ENCODE peak calls at places on chromosomes 1 and 21, in five cellular contexts. V is bronchial epithelial cell, Q is pancreas, A is psoas muscle, M is WERI-Rb-1. J is an unnamed sample.

GRCh38 chr1:31791131-31791858 is 24.5 kb downstream of the SPOCD1 start:
- DNase-seq in V (no peak), Q (peak; percentile 43), A (peak; percentile 23), M (peak; percentile 4), J (no peak)

GRCh38 chr1:53835491-53835890 is 2.6 kb downstream of the NDC1 start:
- DNase-seq in V (no peak), Q (no peak), A (no peak), M (no peak), J (no peak)

GRCh38 chr1:235021321-235021720 is 107.3 kb downstream of the TOMM20 start:
- DNase-seq in V (no peak), Q (no peak), A (no peak), M (peak; percentile 6), J (no peak)

GRCh38 chr1:59986736-59987310 is 60.2 kb upstream of the CYP2J2 start:
- DNase-seq in V (no peak), Q (no peak), A (no peak), M (no peak), J (no peak)

GRCh38 chr1:34977210-34977471 is 8.0 kb downstream of the TMEM35B start:
- DNase-seq in V (no peak), Q (no peak), A (no peak), M (no peak), J (no peak)

GRCh38 chr1:180544050-180544449 is 14.7 kb upstream of the OVAAL start:
- DNase-seq in V (no peak), Q (no peak), A (no peak), M (no peak), J (no peak)

GRCh38 chr1:215418876-215419442 is 148.1 kb upstream of the KCTD3 start:
- DNase-seq in V (no peak), Q (no peak), A (no peak), M (no peak), J (no peak)

GRCh38 chr1:209222826-209223225 is 360.7 kb upstream of the CAMK1G start:
- DNase-seq in V (no peak), Q (no peak), A (no peak), M (no peak), J (no peak)

GRCh38 chr21:14956826-14957225 is 108.0 kb downstream of the NRIP1 start:
- DNase-seq in V (peak; percentile 86), Q (no peak), A (no peak), M (no peak), J (no peak)

GRCh38 chr1:44316231-44316759 is 38.8 kb downstream of the ERI3 start:
- DNase-seq in V (no peak), Q (no peak), A (no peak), M (peak; percentile 65), J (peak; percentile 8)

GRCh38 chr1:175508320-175509110 is 234.9 kb downstream of the TNR start:
- DNase-seq in V (no peak), Q (no peak), A (no peak), M (no peak), J (no peak)

GRCh38 chr1:90394247-90394646 is 322.9 kb downstream of the BARHL2 start:
- DNase-seq in V (no peak), Q (no peak), A (no peak), M (no peak), J (no peak)

GRCh38 chr1:9341301-9341845 is 48.7 kb downstream of the SPSB1 start:
- DNase-seq in V (no peak), Q (no peak), A (no peak), M (no peak), J (no peak)

GRCh38 chr21:35340273-35340672 is 291.2 kb upstream of the RUNX1 start:
- DNase-seq in V (no peak), Q (no peak), A (no peak), M (no peak), J (no peak)

GRCh38 chr1:55071477-55071876 is 32.1 kb downstream of the PCSK9 start:
- DNase-seq in V (peak; percentile 47), Q (no peak), A (no peak), M (peak; percentile 60), J (no peak)

GRCh38 chr1:55081188-55081904 is 42.0 kb downstream of the PCSK9 start:
- DNase-seq in V (peak; percentile 43), Q (no peak), A (no peak), M (no peak), J (no peak)

GRCh38 chr1:228988655-228989054 is 253.4 kb downstream of the RHOU start:
- DNase-seq in V (no peak), Q (peak; percentile 34), A (peak; percentile 62), M (no peak), J (no peak)

GRCh38 chr1:212514056-212514614 is 81.4 kb downstream of the NENF start:
- DNase-seq in V (peak; percentile 65), Q (peak; percentile 60), A (peak; percentile 61), M (no peak), J (no peak)

GRCh38 chr1:234206651-234207284 is 166.5 kb upstream of the COA6 start:
- DNase-seq in V (peak; percentile 85), Q (no peak), A (peak; percentile 87), M (no peak), J (no peak)

GRCh38 chr1:11873395-11873794 is 14.7 kb upstream of the NPPB start:
- DNase-seq in V (no peak), Q (no peak), A (no peak), M (peak; percentile 40), J (no peak)

GRCh38 chr1:100794719-100795645 is 75.4 kb downstream of the VCAM1 start:
- DNase-seq in V (no peak), Q (no peak), A (no peak), M (no peak), J (no peak)

GRCh38 chr1:156571959-156572662 is at the start of gene IQGAP3:
- DNase-seq in V (peak; percentile 72), Q (peak; percentile 89), A (peak; percentile 93), M (peak; percentile 95), J (peak; percentile 75)
- H3K4me3 ChIP-seq in V (peak within 1 kb of the TSS; percentile 54), Q (no peak within 1 kb of the TSS), A (peak within 1 kb of the TSS; percentile 67), M (peak within 1 kb of the TSS; percentile 69), J (peak within 1 kb of the TSS; percentile 74)

DNA sequence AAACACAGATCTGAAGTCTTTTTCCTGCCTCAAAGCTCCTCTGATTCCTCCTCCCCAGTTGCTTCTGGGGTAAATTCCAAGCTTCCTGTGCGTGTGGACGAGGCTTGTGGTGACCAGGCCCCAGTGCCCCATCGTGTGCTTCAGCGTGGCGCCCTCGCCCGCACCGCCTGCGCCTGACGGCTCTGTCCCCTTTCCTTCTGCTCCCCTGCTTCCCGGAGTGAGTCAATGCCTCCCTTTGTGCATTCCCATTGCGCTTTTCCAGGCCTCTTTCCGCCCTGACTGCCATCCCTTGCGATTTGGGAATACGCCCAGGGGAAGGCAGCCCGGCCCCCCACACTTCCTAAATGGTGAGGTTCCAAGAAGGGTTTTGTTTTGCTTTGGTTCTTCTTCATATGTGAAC is 36.3 kb downstream of the FAAP20 start:
- DNase-seq in V (no peak), Q (no peak), A (no peak), M (no peak), J (no peak)
- H3K27me3 ChIP-seq in V (no peaks in the 10 kb centered on the region), Q (no peaks in the 10 kb centered on the region), A (no peaks in the 10 kb centered on the region), M (no peaks in the 10 kb centered on the region), J (no peaks in the 10 kb centered on the region)

GRCh38 chr1:186306533-186306932 is 68.5 kb downstream of the TPR start:
- DNase-seq in V (no peak), Q (no peak), A (no peak), M (no peak), J (no peak)

GRCh38 chr1:186303911-186304310 is 71.1 kb downstream of the TPR start:
- DNase-seq in V (no peak), Q (no peak), A (no peak), M (no peak), J (no peak)

GRCh38 chr1:186307445-186307844 is 67.6 kb downstream of the TPR start:
- DNase-seq in V (no peak), Q (no peak), A (no peak), M (no peak), J (no peak)

GRCh38 chr1:186302378-186302920 is 72.6 kb downstream of the TPR start:
- DNase-seq in V (no peak), Q (no peak), A (no peak), M (no peak), J (no peak)

DNA sequence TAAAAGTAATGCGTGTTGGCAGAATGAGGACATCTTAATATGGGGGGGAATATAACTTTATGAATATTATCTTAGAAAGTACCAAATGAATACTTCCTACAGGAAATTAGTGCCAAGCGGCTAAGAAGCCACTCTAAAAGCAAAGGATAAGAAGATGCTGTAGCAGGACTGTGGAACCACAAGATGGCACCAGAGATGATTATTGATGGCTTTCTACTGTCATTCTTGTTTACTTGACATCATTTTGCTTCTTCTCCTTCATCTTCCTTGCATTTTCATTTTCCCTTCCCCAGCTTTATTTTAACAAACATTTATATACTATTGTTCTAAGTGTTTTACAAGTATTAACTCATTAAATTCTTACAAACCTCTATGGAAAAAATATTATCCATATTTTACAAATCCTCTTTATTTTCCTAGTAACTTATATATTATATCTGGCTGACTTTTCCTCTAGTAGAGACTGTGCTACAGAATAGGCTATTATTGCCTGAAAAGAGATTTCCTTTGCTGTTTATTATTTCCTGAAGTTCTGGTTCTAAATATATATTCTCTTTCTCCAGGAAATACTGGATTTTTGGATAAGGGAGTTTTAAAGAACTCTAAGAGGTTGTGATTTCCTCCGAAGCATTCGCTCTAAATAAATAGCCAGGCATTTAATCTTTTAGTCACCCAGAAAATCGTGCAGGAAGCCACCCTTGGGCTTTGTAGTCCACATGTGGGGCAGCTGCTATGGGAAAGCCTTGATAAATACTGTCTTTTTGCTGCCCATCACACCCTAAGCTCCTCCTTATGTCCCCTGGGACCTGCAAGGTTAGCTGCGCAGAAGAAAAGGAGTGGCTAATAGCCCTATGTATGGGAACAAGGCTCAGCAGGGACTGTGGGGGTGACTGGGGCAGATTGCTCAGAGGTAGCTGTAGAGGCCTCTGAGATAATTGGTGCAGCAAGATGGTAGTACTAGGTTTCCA is 69.8 kb downstream of the TPR start:
- DNase-seq in V (peak; percentile 45), Q (no peak), A (no peak), M (no peak), J (peak; percentile 17)
- TF ChIP-seq CTCF in V (peak; percentile 57), Q (no peak), A (peak; percentile 34), M (peak; percentile 74), J (peak; percentile 63)

DNA sequence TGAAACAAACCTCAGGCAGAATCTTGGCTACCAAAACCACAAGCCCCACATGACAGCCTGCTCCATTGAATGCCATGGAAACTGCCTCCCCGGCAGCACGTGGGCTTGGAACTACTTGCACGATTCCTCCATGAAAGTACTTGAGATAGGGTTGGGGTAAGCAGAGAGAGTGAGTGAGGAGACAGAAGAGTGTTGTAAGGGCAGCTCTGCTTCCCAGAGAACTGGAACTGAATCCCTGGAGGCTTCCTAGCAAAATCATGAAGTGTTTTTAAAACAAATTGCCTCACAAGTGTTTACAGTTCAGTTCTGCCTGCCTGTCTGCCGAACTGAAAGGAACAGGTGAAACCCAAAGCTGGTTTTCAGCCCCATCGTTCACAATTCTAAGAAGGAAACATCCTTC is 35.3 kb upstream of the DNASE2B start:
- DNase-seq in V (no peak), Q (no peak), A (no peak), M (no peak), J (no peak)
- H3K4me3 ChIP-seq in V (no peak overlapping the region), Q (no peak overlapping the region), A (peak overlapping the region; percentile 48), M (no peak overlapping the region), J (no peak overlapping the region)

GRCh38 chr1:66890621-66891020 is 34.0 kb downstream of the DNAI4 start:
- DNase-seq in V (no peak), Q (no peak), A (no peak), M (no peak), J (no peak)

GRCh38 chr1:66889030-66889429 is 35.6 kb downstream of the DNAI4 start:
- DNase-seq in V (no peak), Q (no peak), A (no peak), M (no peak), J (no peak)

GRCh38 chr1:66893712-66894111 is 30.9 kb downstream of the DNAI4 start:
- DNase-seq in V (no peak), Q (no peak), A (no peak), M (no peak), J (no peak)
- H3K27me3 ChIP-seq in V (no peaks in the 10 kb centered on the region), Q (no peaks in the 10 kb centered on the region), A (no peaks in the 10 kb centered on the region), M (no peaks in the 10 kb centered on the region), J (no peaks in the 10 kb centered on the region)

J was measured in GM06990.